ENCODE peak calls at places on chromosomes 6 and 20, in eight cellular contexts. H is neuronal stem cell, W is T-helper 2 cell, C is fibroblast of the aortic adventitia, Y is Peyer's patch, Z is lung microvascular endothelial cell, E is mucosa of gallbladder, N is iPS DF 6.9. L is an unnamed sample.

GRCh38 chr6:121112358-121112757 is 221.9 kb downstream of the TBC1D32 start:
- DNase-seq in Y (no peak), E (no peak), W (no peak), H (no peak), N (no peak), C (no peak), Z (no peak), L (no peak)

GRCh38 chr6:14721103-14721758 is 524.6 kb upstream of the JARID2 start:
- DNase-seq in Y (no peak), W (no peak), N (no peak), Z (peak), C (peak), H (no peak), E (peak), L (no peak)

GRCh38 chr6:29976588-29977424 is 34.5 kb downstream of the HLA-A start:
- DNase-seq in H (peak), C (peak), E (peak), N (no peak), W (no peak), Y (peak), Z (peak), L (peak)

GRCh38 chr6:39225946-39226437 is 3.3 kb downstream of the KCNK5 start:
- DNase-seq in Y (peak), H (no peak), Z (no peak), E (no peak), N (no peak), C (no peak), W (no peak), L (no peak)

GRCh38 chr20:37145014-37145413 is 34.1 kb upstream of the RPN2 start:
- DNase-seq in N (no peak), W (no peak), Z (no peak), C (no peak), E (no peak), H (no peak), Y (no peak), L (no peak)

GRCh38 chr20:22430154-22430745 is 154.1 kb downstream of the FOXA2 start:
- DNase-seq in H (peak), N (peak), W (no peak), E (no peak), Z (no peak), C (no peak), Y (no peak), L (no peak)

GRCh38 chr20:37394543-37395410 is 48.8 kb downstream of the SRC start:
- DNase-seq in W (no peak), Z (no peak), Y (no peak), H (no peak), E (no peak), C (no peak), N (no peak), L (no peak)

GRCh38 chr6:133348846-133349245 is 107.7 kb downstream of the EYA4 start:
- DNase-seq in Y (no peak), N (no peak), W (no peak), E (no peak), Z (no peak), C (no peak), H (no peak), L (no peak)

GRCh38 chr6:83051386-83052172 is 14.1 kb downstream of the UBE3D start:
- DNase-seq in H (no peak), W (no peak), Y (no peak), C (peak), E (no peak), N (no peak), Z (peak), L (no peak)

GRCh38 chr6:5518936-5519491 is 257.7 kb downstream of the FARS2 start:
- DNase-seq in N (no peak), Y (no peak), Z (no peak), E (no peak), C (peak), W (no peak), H (no peak), L (no peak)

GRCh38 chr20:50824137-50824536 is 29.3 kb downstream of the BCAS4 start:
- DNase-seq in Z (no peak), C (peak), N (no peak), Y (no peak), H (no peak), E (peak), W (no peak), L (peak)

GRCh38 chr6:82072771-82073170 is 174.8 kb downstream of the IBTK start:
- DNase-seq in E (no peak), H (no peak), W (no peak), C (peak), Z (no peak), Y (no peak), N (no peak), L (peak)

L was measured in astrocyte of the spinal cord.